ENCODE peak calls at places on chromosomes 7 and 10, in seven cellular contexts. One of them, this sample, is unnamed.

GRCh38 chr7:158256091-158256816 is 331.4 kb downstream of the PTPRN2 start:
- DNase-seq in prostate gland: no peak
- DNase-seq in tibial artery: peak; percentile 46
- DNase-seq in CD8-positive, alpha-beta T cell: no peak
- DNase-seq in AG04450: no peak
- DNase-seq in PC-3: no peak
- DNase-seq in CD4-positive, alpha-beta memory T cell: no peak
- DNase-seq in this sample: no peak

GRCh38 chr7:114439581-114439980 is 25.0 kb downstream of the FOXP2 start:
- DNase-seq in CD4-positive, alpha-beta memory T cell: no peak
- DNase-seq in CD8-positive, alpha-beta T cell: no peak
- DNase-seq in prostate gland: no peak
- DNase-seq in AG04450: no peak
- DNase-seq in tibial artery: peak; percentile 39
- DNase-seq in PC-3: no peak
- DNase-seq in this sample: no peak

GRCh38 chr7:5383314-5384098 is 40.1 kb downstream of the TNRC18 start:
- DNase-seq in prostate gland: no peak
- DNase-seq in CD8-positive, alpha-beta T cell: no peak
- DNase-seq in tibial artery: no peak
- DNase-seq in CD4-positive, alpha-beta memory T cell: no peak
- DNase-seq in AG04450: no peak
- DNase-seq in PC-3: no peak
- DNase-seq in this sample: no peak

GRCh38 chr10:26215923-26216576 is 524 bp upstream of the GAD2 start:
- DNase-seq in CD4-positive, alpha-beta memory T cell: no peak
- DNase-seq in PC-3: no peak
- DNase-seq in AG04450: no peak
- DNase-seq in tibial artery: no peak
- DNase-seq in prostate gland: no peak
- DNase-seq in CD8-positive, alpha-beta T cell: no peak
- DNase-seq in this sample: no peak

GRCh38 chr7:17506090-17506489 is 207.6 kb downstream of the AHR start:
- DNase-seq in tibial artery: no peak
- DNase-seq in prostate gland: peak; percentile 31
- DNase-seq in CD8-positive, alpha-beta T cell: no peak
- DNase-seq in CD4-positive, alpha-beta memory T cell: no peak
- DNase-seq in PC-3: peak; percentile 46
- DNase-seq in AG04450: no peak
- DNase-seq in this sample: no peak

GRCh38 chr10:78248651-78249464 is 215.2 kb downstream of the RPS24 start:
- DNase-seq in PC-3: no peak
- DNase-seq in CD8-positive, alpha-beta T cell: no peak
- DNase-seq in prostate gland: no peak
- DNase-seq in AG04450: peak; percentile 68
- DNase-seq in CD4-positive, alpha-beta memory T cell: no peak
- DNase-seq in tibial artery: no peak
- DNase-seq in this sample: no peak

GRCh38 chr10:3898821-3899220 is 113.8 kb upstream of the KLF6 start:
- DNase-seq in prostate gland: peak; percentile 93
- DNase-seq in AG04450: no peak
- DNase-seq in CD4-positive, alpha-beta memory T cell: no peak
- DNase-seq in CD8-positive, alpha-beta T cell: no peak
- DNase-seq in PC-3: peak; percentile 82
- DNase-seq in tibial artery: no peak
- DNase-seq in this sample: peak; percentile 97

GRCh38 chr10:90856261-90856660 is 1.6 kb downstream of the HTR7 start:
- DNase-seq in AG04450: no peak
- DNase-seq in prostate gland: no peak
- DNase-seq in CD8-positive, alpha-beta T cell: no peak
- DNase-seq in tibial artery: no peak
- DNase-seq in CD4-positive, alpha-beta memory T cell: no peak
- DNase-seq in PC-3: no peak
- DNase-seq in this sample: no peak

GRCh38 chr7:53420550-53420949 is 385.1 kb downstream of the POM121L12 start:
- DNase-seq in PC-3: no peak
- DNase-seq in prostate gland: no peak
- DNase-seq in tibial artery: no peak
- DNase-seq in AG04450: no peak
- DNase-seq in CD8-positive, alpha-beta T cell: no peak
- DNase-seq in CD4-positive, alpha-beta memory T cell: no peak
- DNase-seq in this sample: no peak

GRCh38 chr10:58704226-58705200 is 191.8 kb downstream of the BICC1 start:
- DNase-seq in AG04450: no peak
- DNase-seq in CD4-positive, alpha-beta memory T cell: no peak
- DNase-seq in PC-3: peak; percentile 61
- DNase-seq in tibial artery: peak; percentile 74
- DNase-seq in CD8-positive, alpha-beta T cell: no peak
- DNase-seq in prostate gland: no peak
- DNase-seq in this sample: no peak

GRCh38 chr10:9766762-9767161 is 1250.9 kb upstream of the CELF2 start:
- DNase-seq in AG04450: no peak
- DNase-seq in tibial artery: no peak
- DNase-seq in CD4-positive, alpha-beta memory T cell: no peak
- DNase-seq in prostate gland: no peak
- DNase-seq in CD8-positive, alpha-beta T cell: no peak
- DNase-seq in PC-3: no peak
- DNase-seq in this sample: no peak

GRCh38 chr10:8588135-8588534 is 533.6 kb downstream of the GATA3 start:
- DNase-seq in tibial artery: no peak
- DNase-seq in AG04450: no peak
- DNase-seq in CD8-positive, alpha-beta T cell: no peak
- DNase-seq in prostate gland: no peak
- DNase-seq in CD4-positive, alpha-beta memory T cell: no peak
- DNase-seq in PC-3: no peak
- DNase-seq in this sample: no peak

GRCh38 chr7:121039994-121040393 is 51.5 kb downstream of the CPED1 start:
- DNase-seq in CD4-positive, alpha-beta memory T cell: no peak
- DNase-seq in AG04450: no peak
- DNase-seq in PC-3: no peak
- DNase-seq in CD8-positive, alpha-beta T cell: no peak
- DNase-seq in tibial artery: no peak
- DNase-seq in prostate gland: no peak
- DNase-seq in this sample: no peak

GRCh38 chr10:115001506-115002381 is 63.7 kb downstream of the TRUB1 start:
- DNase-seq in CD8-positive, alpha-beta T cell: no peak
- DNase-seq in tibial artery: no peak
- DNase-seq in CD4-positive, alpha-beta memory T cell: no peak
- DNase-seq in prostate gland: no peak
- DNase-seq in AG04450: no peak
- DNase-seq in PC-3: no peak
- DNase-seq in this sample: no peak

GRCh38 chr10:64115913-64116643 is 594.9 kb downstream of the REEP3 start:
- DNase-seq in AG04450: no peak
- DNase-seq in CD4-positive, alpha-beta memory T cell: no peak
- DNase-seq in prostate gland: no peak
- DNase-seq in CD8-positive, alpha-beta T cell: no peak
- DNase-seq in PC-3: peak; percentile 54
- DNase-seq in tibial artery: no peak
- DNase-seq in this sample: no peak

DNA sequence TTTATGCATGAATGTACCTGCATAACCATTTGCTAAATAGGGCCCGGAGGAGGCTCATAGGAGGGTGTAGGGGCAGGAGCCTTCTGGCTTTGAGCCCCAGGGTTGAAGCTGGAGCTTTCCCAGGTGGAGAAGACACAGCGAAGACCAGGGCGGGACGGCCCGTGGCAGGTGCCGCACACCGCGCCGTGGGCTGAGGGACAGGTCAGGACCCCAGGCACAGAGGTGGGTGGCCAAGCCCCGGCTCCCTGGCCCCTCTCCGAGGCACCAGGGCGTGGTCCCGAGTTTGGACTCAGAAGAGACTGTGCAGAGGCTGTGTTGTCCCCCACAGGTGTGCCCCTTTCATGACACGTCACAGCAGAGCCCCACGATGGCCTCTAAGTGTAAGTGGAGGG is 56.5 kb downstream of the PWWP2B start:
- DNase-seq in PC-3: no peak
- DNase-seq in CD4-positive, alpha-beta memory T cell: no peak
- DNase-seq in prostate gland: no peak
- DNase-seq in tibial artery: no peak
- DNase-seq in CD8-positive, alpha-beta T cell: no peak
- DNase-seq in AG04450: no peak
- DNase-seq in this sample: no peak
- H3K27ac ChIP-seq in PC-3: no peak overlapping the region
- H3K27ac ChIP-seq in CD4-positive, alpha-beta memory T cell: no peak overlapping the region
- H3K27ac ChIP-seq in prostate gland: no peak overlapping the region
- H3K27ac ChIP-seq in tibial artery: no peak overlapping the region
- H3K27ac ChIP-seq in CD8-positive, alpha-beta T cell: no peak overlapping the region
- H3K27ac ChIP-seq in AG04450: no peak overlapping the region
- H3K27ac ChIP-seq in this sample: no peak overlapping the region

DNA sequence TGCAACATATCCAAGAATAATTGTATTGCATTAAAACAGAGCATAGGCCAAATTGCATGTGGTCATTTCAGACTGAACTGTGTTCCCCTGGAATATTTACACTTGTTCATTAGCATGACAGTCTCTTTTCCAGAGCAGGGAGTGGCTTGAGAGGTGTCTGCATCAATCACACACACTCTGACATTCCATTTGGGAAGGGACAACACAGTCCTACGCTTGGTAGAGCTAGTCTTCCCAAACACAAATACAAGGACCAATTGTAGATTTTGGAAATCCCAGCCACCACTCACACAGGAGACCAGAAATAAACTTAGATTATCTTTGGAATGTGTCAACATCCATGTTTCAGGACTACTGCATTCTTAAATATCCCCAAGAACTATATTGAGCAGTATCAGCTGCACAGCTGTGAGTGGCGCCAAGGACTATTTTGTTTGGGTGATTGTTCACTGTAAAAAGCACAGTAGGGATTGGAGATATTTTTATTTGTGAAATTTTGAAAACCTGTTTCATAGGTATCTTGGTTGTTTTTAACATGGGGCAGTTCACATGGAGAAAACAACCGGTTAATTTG is 93.6 kb upstream of the PRR15 start:
- DNase-seq in CD8-positive, alpha-beta T cell: no peak
- DNase-seq in AG04450: no peak
- DNase-seq in PC-3: no peak
- DNase-seq in CD4-positive, alpha-beta memory T cell: no peak
- DNase-seq in tibial artery: no peak
- DNase-seq in prostate gland: no peak
- DNase-seq in this sample: no peak
- H3K27ac ChIP-seq in CD8-positive, alpha-beta T cell: no peak overlapping the region
- H3K27ac ChIP-seq in AG04450: no peak overlapping the region
- H3K27ac ChIP-seq in PC-3: no peak overlapping the region
- H3K27ac ChIP-seq in CD4-positive, alpha-beta memory T cell: no peak overlapping the region
- H3K27ac ChIP-seq in tibial artery: no peak overlapping the region
- H3K27ac ChIP-seq in prostate gland: no peak overlapping the region
- H3K27ac ChIP-seq in this sample: no peak overlapping the region

DNA sequence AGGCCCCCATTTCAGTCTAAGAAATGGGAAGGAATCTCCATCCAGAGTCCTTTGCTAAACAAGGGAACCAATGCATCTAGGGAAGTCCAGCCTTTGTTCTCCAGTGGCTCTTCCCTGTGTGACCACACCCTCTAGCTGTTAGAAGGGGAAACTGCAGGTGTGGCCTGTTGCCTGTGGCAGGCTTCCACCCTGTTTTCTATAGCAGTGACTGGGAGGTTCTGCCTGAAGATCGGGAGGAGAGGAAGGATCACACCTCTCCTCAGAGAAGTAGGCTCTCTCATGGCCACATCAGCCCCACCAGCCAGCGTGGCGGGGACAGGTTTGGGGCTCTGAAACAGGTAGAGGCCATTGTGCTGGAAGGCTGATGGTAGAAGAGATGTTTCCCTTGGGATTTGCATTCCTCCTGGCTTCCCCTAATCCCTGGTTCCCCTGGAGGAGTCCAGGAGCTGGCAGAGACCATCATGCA is 47.7 kb upstream of the TRIM8 start:
- DNase-seq in AG04450: no peak
- DNase-seq in CD8-positive, alpha-beta T cell: no peak
- DNase-seq in CD4-positive, alpha-beta memory T cell: no peak
- DNase-seq in PC-3: peak; percentile 68
- DNase-seq in prostate gland: peak; percentile 46
- DNase-seq in tibial artery: peak; percentile 65
- DNase-seq in this sample: peak; percentile 10
- H3K27ac ChIP-seq in AG04450: no peak overlapping the region
- H3K27ac ChIP-seq in CD8-positive, alpha-beta T cell: no peak overlapping the region
- H3K27ac ChIP-seq in CD4-positive, alpha-beta memory T cell: no peak overlapping the region
- H3K27ac ChIP-seq in PC-3: no peak overlapping the region
- H3K27ac ChIP-seq in prostate gland: no peak overlapping the region
- H3K27ac ChIP-seq in tibial artery: no peak overlapping the region
- H3K27ac ChIP-seq in this sample: no peak overlapping the region

GRCh38 chr7:34752929-34753328 is 94.9 kb downstream of the NPSR1 start:
- DNase-seq in AG04450: no peak
- DNase-seq in CD4-positive, alpha-beta memory T cell: no peak
- DNase-seq in tibial artery: no peak
- DNase-seq in prostate gland: no peak
- DNase-seq in CD8-positive, alpha-beta T cell: no peak
- DNase-seq in PC-3: no peak
- DNase-seq in this sample: no peak
- H3K27ac ChIP-seq in AG04450: no peak overlapping the region
- H3K27ac ChIP-seq in CD4-positive, alpha-beta memory T cell: no peak overlapping the region
- H3K27ac ChIP-seq in tibial artery: no peak overlapping the region
- H3K27ac ChIP-seq in prostate gland: no peak overlapping the region
- H3K27ac ChIP-seq in CD8-positive, alpha-beta T cell: no peak overlapping the region
- H3K27ac ChIP-seq in PC-3: no peak overlapping the region
- H3K27ac ChIP-seq in this sample: no peak overlapping the region

DNA sequence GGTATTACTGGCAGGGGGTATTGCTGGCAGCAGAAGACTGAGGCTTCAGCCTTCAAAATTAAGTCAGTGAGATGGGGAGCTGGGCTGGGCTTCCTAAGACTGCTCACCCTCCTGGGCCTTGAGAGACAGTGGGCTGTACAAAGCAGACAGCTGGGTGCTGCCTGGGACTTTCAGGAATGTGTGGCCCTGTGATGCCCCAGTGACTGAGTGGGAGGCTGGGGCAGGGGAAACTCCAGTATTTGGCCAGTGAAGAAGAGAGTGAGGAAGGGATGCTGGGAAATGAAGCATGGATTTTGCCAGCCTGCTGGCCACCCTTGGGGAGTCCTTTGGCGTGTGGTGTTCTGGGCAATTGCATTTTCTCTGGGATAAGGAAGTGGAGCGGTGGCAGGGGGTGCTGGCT is 442 bp downstream of the ANKRD2 start:
- DNase-seq in prostate gland: no peak
- DNase-seq in tibial artery: no peak
- DNase-seq in CD4-positive, alpha-beta memory T cell: no peak
- DNase-seq in AG04450: no peak
- DNase-seq in PC-3: no peak
- DNase-seq in CD8-positive, alpha-beta T cell: no peak
- DNase-seq in this sample: no peak
- H3K27ac ChIP-seq in prostate gland: no peak overlapping the region
- H3K27ac ChIP-seq in tibial artery: no peak overlapping the region
- H3K27ac ChIP-seq in CD4-positive, alpha-beta memory T cell: no peak overlapping the region
- H3K27ac ChIP-seq in AG04450: no peak overlapping the region
- H3K27ac ChIP-seq in PC-3: no peak overlapping the region
- H3K27ac ChIP-seq in CD8-positive, alpha-beta T cell: no peak overlapping the region
- H3K27ac ChIP-seq in this sample: peak overlapping the region; percentile 97